ENCODE peak calls at places on chromosomes 6 and 20, in five cellular contexts. O is astrocyte, U is AG10803, A is neural progenitor cell, C is foreskin keratinocyte. T is an unnamed sample.

GRCh38 chr20:63274381-63275228 is 2.0 kb downstream of the ARFGAP1 start:
- DNase-seq in A (no peak), O (no peak), U (no peak), C (no peak), T (no peak)

GRCh38 chr6:159727717-159728440 is 573 bp downstream of the WTAP start:
- DNase-seq in U (no peak), O (no peak), C (peak; percentile 27), A (no peak), T (peak; percentile 10)

GRCh38 chr20:25316506-25317190 is 68.8 kb downstream of the PYGB start:
- DNase-seq in A (no peak), O (no peak), C (no peak), U (no peak), T (no peak)

GRCh38 chr6:82906951-82907350 is 158.7 kb downstream of the UBE3D start:
- DNase-seq in C (peak; percentile 62), A (no peak), O (peak; percentile 81), U (peak; percentile 77), T (peak; percentile 58)

GRCh38 chr6:146803601-146804000 is 204.8 kb downstream of the ADGB start:
- DNase-seq in O (no peak), U (no peak), A (no peak), C (no peak), T (no peak)

GRCh38 chr6:136959471-136959891 is 37.4 kb downstream of the SLC35D3 start:
- DNase-seq in C (no peak), O (no peak), U (no peak), A (peak; percentile 21), T (no peak)

GRCh38 chr20:17499041-17499440 is 32.1 kb downstream of the BFSP1 start:
- DNase-seq in O (peak; percentile 22), U (peak; percentile 25), A (no peak), C (peak; percentile 87), T (peak; percentile 53)

GRCh38 chr6:11196511-11197174 is 35.8 kb downstream of the NEDD9 start:
- DNase-seq in O (peak; percentile 97), C (no peak), A (peak; percentile 31), U (peak; percentile 95), T (peak; percentile 85)

GRCh38 chr6:137095651-137096238 is 51.0 kb upstream of the IL20RA start:
- DNase-seq in U (no peak), A (no peak), C (no peak), O (no peak), T (no peak)

GRCh38 chr6:56699066-56699654 is 56.5 kb upstream of the DST start:
- DNase-seq in C (no peak), O (no peak), A (no peak), U (peak; percentile 50), T (peak; percentile 41)

GRCh38 chr6:68233623-68234022 is 401.5 kb upstream of the ADGRB3 start:
- DNase-seq in O (peak; percentile 38), C (peak; percentile 64), U (no peak), A (no peak), T (no peak)

GRCh38 chr20:36377348-36378326 is 71.5 kb downstream of the DLGAP4 start:
- DNase-seq in C (no peak), O (no peak), U (no peak), A (no peak), T (no peak)

GRCh38 chr6:56481957-56482356 is 160.7 kb downstream of the DST start:
- DNase-seq in O (no peak), C (no peak), U (no peak), A (no peak), T (no peak)

GRCh38 chr6:156954191-156954590 is 177.0 kb downstream of the ARID1B start:
- DNase-seq in U (peak; percentile 51), A (no peak), C (no peak), O (no peak), T (peak; percentile 41)

GRCh38 chr6:105077592-105078463 is 102.0 kb downstream of the POPDC3 start:
- DNase-seq in O (peak; percentile 18), A (peak; percentile 50), C (peak; percentile 42), U (peak; percentile 54), T (peak; percentile 47)

GRCh38 chr6:17600527-17601388 is 656 bp downstream of the FAM8A1 start:
- DNase-seq in U (peak; percentile 16), A (peak; percentile 78), C (peak; percentile 25), O (no peak), T (no peak)

GRCh38 chr6:14876778-14877613 is 368.9 kb upstream of the JARID2 start:
- DNase-seq in A (no peak), U (peak; percentile 62), O (peak; percentile 83), C (peak; percentile 77), T (peak; percentile 73)

GRCh38 chr20:4855555-4855954 is 133.8 kb downstream of the PRND start:
- DNase-seq in A (no peak), U (no peak), C (no peak), O (no peak), T (no peak)

GRCh38 chr20:49701313-49701731 is 12.4 kb downstream of the B4GALT5 start:
- DNase-seq in A (no peak), U (peak; percentile 23), C (no peak), O (no peak), T (peak; percentile 18)

GRCh38 chr6:21381336-21381963 is 212.1 kb upstream of the SOX4 start:
- DNase-seq in U (peak; percentile 16), A (no peak), C (no peak), O (no peak), T (no peak)

GRCh38 chr6:161033667-161034066 is 42.1 kb downstream of the MAP3K4 start:
- DNase-seq in A (no peak), U (no peak), O (peak; percentile 24), C (peak; percentile 71), T (no peak)

GRCh38 chr6:149864578-149865535 is 698 bp upstream of the LRP11 start:
- DNase-seq in O (peak; percentile 48), C (peak; percentile 69), U (peak; percentile 71), A (peak; percentile 60), T (peak; percentile 76)

DNA sequence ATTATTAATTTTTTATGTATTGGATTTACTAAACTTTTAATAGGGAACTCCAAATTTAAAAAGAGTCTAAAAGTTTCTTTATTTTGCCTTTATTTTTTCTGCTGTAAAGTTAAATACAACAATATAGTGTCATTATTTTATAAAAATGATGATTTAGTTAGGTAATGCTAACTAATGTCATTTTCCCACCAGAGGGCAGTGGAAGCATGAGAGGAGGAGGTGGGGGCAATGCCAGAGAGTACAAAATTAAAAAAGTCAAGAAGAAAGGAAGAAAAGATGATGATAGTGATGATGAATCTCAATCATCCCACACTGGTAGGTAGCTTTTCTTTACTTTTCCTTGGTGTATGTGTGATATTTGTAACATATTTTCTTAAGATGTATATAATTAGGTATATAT is 20.2 kb upstream of the FHL5 start:
- DNase-seq in A (peak; percentile 33), C (no peak), O (no peak), U (no peak), T (peak; percentile 5)
- TF ChIP-seq CTCF in A (peak; percentile 61), C (peak; percentile 58), O (peak; percentile 28), U (peak; percentile 32), T (peak; percentile 69)

DNA sequence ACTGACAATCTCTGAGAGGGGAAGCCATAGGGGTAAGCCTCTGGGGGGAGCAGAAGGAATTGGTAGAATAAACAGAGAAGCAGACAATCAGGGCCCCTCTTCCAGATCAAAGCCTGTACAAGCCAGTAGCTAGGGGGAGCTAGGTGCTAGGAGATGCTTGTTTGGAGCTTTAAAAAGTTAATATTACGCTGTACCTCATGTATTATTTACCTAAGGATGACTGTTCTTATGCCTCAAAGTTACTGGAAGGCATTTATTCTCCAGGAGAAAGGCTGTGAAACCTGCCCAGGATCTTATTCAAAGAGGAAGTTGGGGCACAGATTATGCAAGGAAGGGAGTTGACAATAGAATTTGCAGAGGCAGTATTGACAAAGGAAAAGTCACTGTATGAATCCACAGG is 111.8 kb upstream of the SLC35F1 start:
- DNase-seq in C (no peak), O (no peak), U (no peak), A (no peak), T (no peak)
- TF ChIP-seq CTCF in C (no peak), O (no peak), U (no peak), A (peak; percentile 21), T (no peak)

GRCh38 chr6:108739496-108740330 is 108.5 kb upstream of the ARMC2 start:
- DNase-seq in A (no peak), O (peak; percentile 76), U (no peak), C (peak; percentile 60), T (no peak)
- TF ChIP-seq CTCF in A (no peak), O (no peak), U (no peak), C (no peak), T (no peak)

GRCh38 chr6:134449004-134449403 is 131.1 kb upstream of the SGK1 start:
- DNase-seq in C (no peak), O (no peak), A (no peak), U (no peak), T (no peak)

GRCh38 chr6:134449781-134450180 is 131.9 kb upstream of the SGK1 start:
- DNase-seq in U (peak; percentile 28), O (no peak), A (no peak), C (no peak), T (no peak)

GRCh38 chr6:134453792-134454510 is 136.0 kb upstream of the SGK1 start:
- DNase-seq in A (no peak), C (no peak), U (no peak), O (no peak), T (no peak)

GRCh38 chr6:134452901-134453300 is 135.0 kb upstream of the SGK1 start:
- DNase-seq in U (no peak), A (no peak), O (no peak), C (peak; percentile 74), T (no peak)

GRCh38 chr6:134451529-134451928 is 133.6 kb upstream of the SGK1 start:
- DNase-seq in O (no peak), U (no peak), C (no peak), A (no peak), T (no peak)
- TF ChIP-seq CTCF in O (no peak), U (no peak), C (peak; percentile 15), A (no peak), T (no peak)

GRCh38 chr6:62150048-62150663 is 135.9 kb downstream of the KHDRBS2 start:
- DNase-seq in A (peak; percentile 67), U (peak; percentile 30), O (no peak), C (peak; percentile 32), T (peak; percentile 25)
- TF ChIP-seq CTCF in A (peak; percentile 80), U (peak; percentile 39), O (peak; percentile 47), C (peak; percentile 61), T (peak; percentile 79)